ENCODE peak calls at places on chromosomes 4 and X, in eight cellular contexts. B is MM.1S, S is HepG2, V is DND-41, J is fibroblast of lung, U is PC-3, W is GM23338, N is mesenchymal stem cell. T is an unnamed sample.
A peak's percentile ranks its signal among the peaks of the same experiment; 100 is the strongest.

GRCh38 chr4:56078866-56079265 is 130.1 kb downstream of the CEP135 start:
- DNase-seq in U (no peak), B (no peak), S (no peak), V (no peak), N (no peak), J (peak; percentile 10), W (no peak), T (no peak)

GRCh38 chr4:93719552-93719951 is 109.0 kb upstream of the ATOH1 start:
- DNase-seq in J (peak; percentile 9), W (no peak), V (no peak), N (no peak), S (no peak), U (peak; percentile 75), B (no peak), T (no peak)

GRCh38 chr4:3515646-3516045 is 16.6 kb downstream of the LRPAP1 start:
- DNase-seq in B (no peak), V (no peak), W (no peak), J (no peak), U (no peak), N (no peak), S (no peak), T (no peak)

GRCh38 chr4:76867880-76868655 is 29.9 kb downstream of the SOWAHB start:
- DNase-seq in S (no peak), B (peak; percentile 11), N (no peak), J (no peak), U (no peak), V (peak; percentile 12), W (peak; percentile 79), T (peak; percentile 45)

GRCh38 chr4:41640905-41641304 is 102.9 kb downstream of the LIMCH1 start:
- DNase-seq in V (no peak), S (no peak), J (no peak), N (no peak), U (no peak), W (no peak), B (no peak), T (no peak)

GRCh38 chr4:138275946-138276621 is 33.9 kb upstream of the SLC7A11 start:
- DNase-seq in S (no peak), B (no peak), V (no peak), W (no peak), J (peak; percentile 68), N (peak; percentile 89), U (peak; percentile 81), T (no peak)

GRCh38 chr4:138035781-138036258 is 206.3 kb downstream of the SLC7A11 start:
- DNase-seq in U (peak; percentile 79), S (peak; percentile 52), V (peak; percentile 14), J (peak; percentile 84), N (peak; percentile 78), B (peak; percentile 86), W (peak; percentile 84), T (peak; percentile 96)

GRCh38 chrX:19743386-19743785 is 144.0 kb downstream of the SH3KBP1 start:
- DNase-seq in U (no peak), B (peak; percentile 83), V (no peak), S (no peak), W (no peak), J (no peak), N (no peak), T (no peak)

GRCh38 chr4:38385286-38386010 is 278.6 kb upstream of the KLF3 start:
- DNase-seq in U (no peak), B (no peak), N (no peak), V (no peak), J (no peak), W (no peak), S (peak; percentile 96), T (no peak)

GRCh38 chr4:122218762-122219161 is 66.6 kb downstream of the BLTP1 start:
- DNase-seq in S (peak; percentile 8), J (peak; percentile 39), W (peak; percentile 63), U (peak; percentile 13), N (peak; percentile 22), B (no peak), V (no peak), T (peak; percentile 59)

GRCh38 chr4:15398001-15398400 is 29.8 kb upstream of the C1QTNF7 start:
- DNase-seq in N (no peak), B (no peak), V (no peak), W (no peak), J (peak; percentile 31), S (no peak), U (no peak), T (no peak)

GRCh38 chrX:46576458-46576857 is 2.9 kb downstream of the CHST7 start:
- DNase-seq in J (peak; percentile 29), S (no peak), B (no peak), V (no peak), W (no peak), U (peak; percentile 53), N (no peak), T (no peak)

GRCh38 chrX:134671207-134671750 is 13.0 kb upstream of the PLAC1 start:
- DNase-seq in U (peak; percentile 55), N (peak; percentile 65), W (no peak), S (no peak), V (no peak), J (no peak), B (no peak), T (no peak)

GRCh38 chr4:157887316-157887715 is 285.5 kb downstream of the GASK1B start:
- DNase-seq in S (no peak), U (no peak), W (no peak), V (no peak), N (no peak), B (no peak), J (no peak), T (no peak)

GRCh38 chr4:183436417-183436816 is 8.0 kb upstream of the CDKN2AIP start:
- DNase-seq in U (no peak), S (no peak), W (peak; percentile 38), J (no peak), V (no peak), N (no peak), B (no peak), T (no peak)

GRCh38 chrX:101450951-101451350 is 34.3 kb upstream of the ARMCX4 start:
- DNase-seq in J (peak; percentile 70), V (no peak), U (no peak), W (no peak), S (no peak), N (peak; percentile 73), B (no peak), T (no peak)

GRCh38 chr4:147103403-147103946 is 157.8 kb upstream of the TTC29 start:
- DNase-seq in W (no peak), S (no peak), V (no peak), J (peak; percentile 99), B (no peak), U (peak; percentile 81), N (peak; percentile 99), T (no peak)

GRCh38 chr4:94595880-94596483 is 144.2 kb downstream of the PDLIM5 start:
- DNase-seq in B (peak; percentile 56), N (peak; percentile 68), U (peak; percentile 60), V (no peak), W (peak; percentile 65), J (peak; percentile 82), S (peak; percentile 48), T (peak; percentile 67)

GRCh38 chrX:41026326-41027136 is 58.7 kb upstream of the USP9X start:
- DNase-seq in N (no peak), U (peak; percentile 8), B (no peak), W (peak; percentile 54), S (no peak), J (no peak), V (no peak), T (no peak)

GRCh38 chr4:4595252-4595651 is 53.4 kb upstream of the STX18 start:
- DNase-seq in V (no peak), U (no peak), N (no peak), W (peak; percentile 44), S (no peak), J (no peak), B (no peak), T (peak; percentile 55)

GRCh38 chrX:48035891-48036290 is 29.1 kb downstream of the SPACA5 start:
- DNase-seq in J (no peak), V (no peak), S (no peak), U (no peak), N (no peak), B (no peak), W (no peak), T (no peak)

GRCh38 chr4:146514651-146515379 is 6.9 kb downstream of the SLC10A7 start:
- DNase-seq in V (no peak), J (no peak), W (peak; percentile 42), N (no peak), U (no peak), S (no peak), B (no peak), T (no peak)

GRCh38 chrX:77087529-77088169 is 359.5 kb upstream of the FGF16 start:
- DNase-seq in U (peak; percentile 54), B (no peak), V (no peak), J (peak; percentile 25), N (no peak), S (peak; percentile 92), W (no peak), T (no peak)

GRCh38 chr4:82906469-82906868 is 5.9 kb downstream of the THAP9 start:
- DNase-seq in V (no peak), S (no peak), N (no peak), B (no peak), U (no peak), W (no peak), J (no peak), T (no peak)
- H3K27ac ChIP-seq in V (no peak overlapping the region), S (no peak overlapping the region), N (no peak overlapping the region), B (no peak overlapping the region), U (no peak overlapping the region), W (no peak overlapping the region), J (no peak overlapping the region), T (peak overlapping the region; percentile 15)

DNA sequence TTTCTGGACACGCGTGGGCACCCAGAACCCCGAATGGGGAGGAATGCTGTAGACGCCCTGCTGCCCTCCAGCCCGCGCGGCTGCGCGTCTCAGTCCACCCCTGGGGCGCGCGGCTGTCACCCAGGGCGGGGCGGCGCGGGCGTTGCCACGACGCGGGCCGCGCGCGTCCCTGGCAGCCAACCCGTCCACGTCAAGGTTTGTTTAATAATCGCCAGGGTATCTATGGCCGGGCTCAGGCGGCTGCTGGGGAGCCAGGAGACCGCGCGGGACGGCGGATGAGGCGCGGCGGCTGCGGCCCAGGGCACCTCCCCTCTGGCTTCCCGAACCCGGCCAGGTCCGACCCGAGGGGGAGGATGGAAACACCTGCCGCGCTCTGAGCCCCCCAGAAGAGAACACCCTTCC is at the start of gene SPATA18:
- DNase-seq in V (no peak), U (no peak), J (no peak), B (no peak), N (peak; percentile 37), S (no peak), W (peak; percentile 12), T (peak; percentile 59)
- H3K4me2 ChIP-seq in V (no peak within 1 kb of the TSS), U (no peak within 1 kb of the TSS), J (peak within 1 kb of the TSS; percentile 71), B (peak within 1 kb of the TSS; percentile 79), N (peak within 1 kb of the TSS; percentile 89), S (peak within 1 kb of the TSS; percentile 84), W (peak within 1 kb of the TSS; percentile 88), T (peak within 1 kb of the TSS; percentile 77)

DNA sequence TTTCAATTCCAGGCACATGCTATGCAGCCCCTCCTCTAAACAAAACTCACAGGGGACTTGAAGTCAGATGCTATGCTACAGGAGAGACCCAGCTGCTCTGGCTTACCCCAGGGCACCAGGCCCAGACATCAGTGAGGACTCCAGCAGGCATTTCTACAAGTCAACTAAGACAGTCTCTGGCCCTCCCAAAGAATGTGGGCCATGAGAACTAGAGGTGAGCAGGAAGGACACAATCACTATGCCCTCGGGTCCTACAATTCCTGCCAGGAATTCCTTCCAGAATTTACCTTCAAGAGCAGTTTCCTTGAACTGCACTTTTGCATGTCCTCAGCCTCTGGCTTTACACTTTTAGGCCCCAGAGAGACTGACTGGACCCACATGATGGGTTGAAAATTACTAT is 17.4 kb downstream of the TMEM192 start:
- DNase-seq in N (no peak), U (no peak), V (no peak), W (peak; percentile 7), J (no peak), B (no peak), S (no peak), T (no peak)
- H3K36me3 ChIP-seq in N (peaks cover 6% of the 10 kb centered on the region), U (no peaks in the 10 kb centered on the region), V (no peaks in the 10 kb centered on the region), W (no peaks in the 10 kb centered on the region), J (no peaks in the 10 kb centered on the region), B (no peaks in the 10 kb centered on the region), S (peaks cover 3% of the 10 kb centered on the region), T (peaks cover 21% of the 10 kb centered on the region)

GRCh38 chrX:107673933-107674479 is 45.7 kb downstream of the PRPS1 start:
- DNase-seq in W (peak; percentile 36), U (no peak), B (peak; percentile 88), V (peak; percentile 89), N (peak; percentile 95), J (peak; percentile 94), S (no peak), T (peak; percentile 90)
- H3K27ac ChIP-seq in W (no peak overlapping the region), U (peak overlapping the region; percentile 30), B (peak overlapping the region; percentile 98), V (peak overlapping the region; percentile 65), N (no peak overlapping the region), J (peak overlapping the region; percentile 43), S (no peak overlapping the region), T (peak overlapping the region; percentile 93)

T was measured in Karpas-422.